ENCODE peak calls at places on chromosome X, in seven cellular contexts. D is occipital lobe, H is right cardiac atrium, L is HCEC 1CT, O is AG08396, P is 8988T, Q is natural killer cell. U is an unnamed sample.

GRCh38 chrX:283115-283845 is 2.1 kb downstream of the PLCXD1 start:
- DNase-seq in D (no peak), H (peak), L (peak), O (peak), P (peak), Q (peak), U (peak)

GRCh38 chrX:69222103-69223090 is 57.1 kb upstream of the PJA1 start:
- DNase-seq in D (peak), H (peak), L (peak), O (peak), P (peak), Q (peak), U (peak)

GRCh38 chrX:119981286-119982070 is 37.9 kb upstream of the NKAP start:
- DNase-seq in D (no peak), H (no peak), L (peak), O (peak), P (no peak), Q (no peak), U (no peak)

GRCh38 chrX:153471663-153472280 is 1.4 kb upstream of the HAUS7 start:
- DNase-seq in D (no peak), H (peak), L (no peak), O (no peak), P (no peak), Q (no peak), U (no peak)

GRCh38 chrX:18769812-18770573 is 62.5 kb downstream of the PPEF1 start:
- DNase-seq in D (no peak), H (no peak), L (no peak), O (no peak), P (no peak), Q (no peak), U (no peak)

GRCh38 chrX:30913556-30913955 is 24.5 kb upstream of the TAB3 start:
- DNase-seq in D (no peak), H (no peak), L (no peak), O (no peak), P (no peak), Q (no peak), U (no peak)

GRCh38 chrX:46444011-46444410 is 101.2 kb downstream of the ZNF674 start:
- DNase-seq in D (no peak), H (no peak), L (peak), O (peak), P (no peak), Q (no peak), U (no peak)

GRCh38 chrX:155334486-155335316 is at the start of gene CLIC2:
- DNase-seq in D (peak), H (peak), L (peak), O (peak), P (no peak), Q (no peak), U (no peak)

GRCh38 chrX:48520976-48521352 is 644 bp upstream of the EBP start:
- DNase-seq in D (no peak), H (no peak), L (peak), O (no peak), P (no peak), Q (no peak), U (no peak)